ENCODE peak calls at places on chromosomes 3 and 15, in eight cellular contexts. One of them, this sample, is unnamed.

GRCh38 chr3:160003520-160004128 is 15.0 kb downstream of the IL12A start:
- DNase-seq in HS-27A: no peak
- DNase-seq in AG10803: peak
- DNase-seq in activated T-cell treated with anti-CD3 and anti-CD28 coated beads, Interleukin-2, amount 50 U/mL, for 4 hours: no peak
- DNase-seq in NCI-H510A treated with DMSO at 0.1 percent for 48 hours: peak
- DNase-seq in stimulated activated CD8-positive, alpha-beta memory T cell treated with anti-CD3 and anti-CD28 coated beads, Interleukin-15, amount 100 ng/mL, for 24 hours: no peak
- DNase-seq in NCI-H345: peak
- DNase-seq in mucosa of descending colon: no peak
- DNase-seq in this sample: no peak

GRCh38 chr3:168330983-168331382 is 235.3 kb upstream of the GOLIM4 start:
- DNase-seq in HS-27A: no peak
- DNase-seq in AG10803: no peak
- DNase-seq in activated T-cell treated with anti-CD3 and anti-CD28 coated beads, Interleukin-2, amount 50 U/mL, for 4 hours: no peak
- DNase-seq in NCI-H510A treated with DMSO at 0.1 percent for 48 hours: no peak
- DNase-seq in stimulated activated CD8-positive, alpha-beta memory T cell treated with anti-CD3 and anti-CD28 coated beads, Interleukin-15, amount 100 ng/mL, for 24 hours: no peak
- DNase-seq in NCI-H345: no peak
- DNase-seq in mucosa of descending colon: no peak
- DNase-seq in this sample: no peak

GRCh38 chr15:46410681-46411080 is 775.9 kb downstream of the SQOR start:
- DNase-seq in HS-27A: no peak
- DNase-seq in AG10803: no peak
- DNase-seq in activated T-cell treated with anti-CD3 and anti-CD28 coated beads, Interleukin-2, amount 50 U/mL, for 4 hours: no peak
- DNase-seq in NCI-H510A treated with DMSO at 0.1 percent for 48 hours: no peak
- DNase-seq in stimulated activated CD8-positive, alpha-beta memory T cell treated with anti-CD3 and anti-CD28 coated beads, Interleukin-15, amount 100 ng/mL, for 24 hours: no peak
- DNase-seq in NCI-H345: no peak
- DNase-seq in mucosa of descending colon: no peak
- DNase-seq in this sample: no peak

GRCh38 chr3:9102240-9102841 is 139.1 kb upstream of the RAD18 start:
- DNase-seq in HS-27A: no peak
- DNase-seq in AG10803: no peak
- DNase-seq in activated T-cell treated with anti-CD3 and anti-CD28 coated beads, Interleukin-2, amount 50 U/mL, for 4 hours: no peak
- DNase-seq in NCI-H510A treated with DMSO at 0.1 percent for 48 hours: no peak
- DNase-seq in stimulated activated CD8-positive, alpha-beta memory T cell treated with anti-CD3 and anti-CD28 coated beads, Interleukin-15, amount 100 ng/mL, for 24 hours: no peak
- DNase-seq in NCI-H345: no peak
- DNase-seq in mucosa of descending colon: no peak
- DNase-seq in this sample: no peak

GRCh38 chr3:13280122-13280790 is 139.9 kb downstream of the NUP210 start:
- DNase-seq in HS-27A: no peak
- DNase-seq in AG10803: no peak
- DNase-seq in activated T-cell treated with anti-CD3 and anti-CD28 coated beads, Interleukin-2, amount 50 U/mL, for 4 hours: no peak
- DNase-seq in NCI-H510A treated with DMSO at 0.1 percent for 48 hours: no peak
- DNase-seq in stimulated activated CD8-positive, alpha-beta memory T cell treated with anti-CD3 and anti-CD28 coated beads, Interleukin-15, amount 100 ng/mL, for 24 hours: no peak
- DNase-seq in NCI-H345: no peak
- DNase-seq in mucosa of descending colon: no peak
- DNase-seq in this sample: no peak

GRCh38 chr3:196141866-196142673 is 60.2 kb upstream of the TFRC start:
- DNase-seq in HS-27A: no peak
- DNase-seq in AG10803: no peak
- DNase-seq in activated T-cell treated with anti-CD3 and anti-CD28 coated beads, Interleukin-2, amount 50 U/mL, for 4 hours: no peak
- DNase-seq in NCI-H510A treated with DMSO at 0.1 percent for 48 hours: no peak
- DNase-seq in stimulated activated CD8-positive, alpha-beta memory T cell treated with anti-CD3 and anti-CD28 coated beads, Interleukin-15, amount 100 ng/mL, for 24 hours: no peak
- DNase-seq in NCI-H345: no peak
- DNase-seq in mucosa of descending colon: peak
- DNase-seq in this sample: no peak

GRCh38 chr3:196894557-196895295 is 27.0 kb downstream of the SENP5 start:
- DNase-seq in HS-27A: no peak
- DNase-seq in AG10803: no peak
- DNase-seq in activated T-cell treated with anti-CD3 and anti-CD28 coated beads, Interleukin-2, amount 50 U/mL, for 4 hours: no peak
- DNase-seq in NCI-H510A treated with DMSO at 0.1 percent for 48 hours: no peak
- DNase-seq in stimulated activated CD8-positive, alpha-beta memory T cell treated with anti-CD3 and anti-CD28 coated beads, Interleukin-15, amount 100 ng/mL, for 24 hours: no peak
- DNase-seq in NCI-H345: no peak
- DNase-seq in mucosa of descending colon: no peak
- DNase-seq in this sample: no peak

GRCh38 chr3:39166134-39166710 is 12.8 kb upstream of the CSRNP1 start:
- DNase-seq in HS-27A: peak
- DNase-seq in AG10803: peak
- DNase-seq in activated T-cell treated with anti-CD3 and anti-CD28 coated beads, Interleukin-2, amount 50 U/mL, for 4 hours: no peak
- DNase-seq in NCI-H510A treated with DMSO at 0.1 percent for 48 hours: no peak
- DNase-seq in stimulated activated CD8-positive, alpha-beta memory T cell treated with anti-CD3 and anti-CD28 coated beads, Interleukin-15, amount 100 ng/mL, for 24 hours: no peak
- DNase-seq in NCI-H345: no peak
- DNase-seq in mucosa of descending colon: no peak
- DNase-seq in this sample: no peak

GRCh38 chr15:76059320-76060097 is at the start of gene TMEM266:
- DNase-seq in HS-27A: no peak
- DNase-seq in AG10803: no peak
- DNase-seq in activated T-cell treated with anti-CD3 and anti-CD28 coated beads, Interleukin-2, amount 50 U/mL, for 4 hours: no peak
- DNase-seq in NCI-H510A treated with DMSO at 0.1 percent for 48 hours: peak
- DNase-seq in stimulated activated CD8-positive, alpha-beta memory T cell treated with anti-CD3 and anti-CD28 coated beads, Interleukin-15, amount 100 ng/mL, for 24 hours: no peak
- DNase-seq in NCI-H345: peak
- DNase-seq in mucosa of descending colon: peak
- DNase-seq in this sample: peak

GRCh38 chr15:31327674-31328424 is 1.2 kb downstream of the KLF13 start:
- DNase-seq in HS-27A: no peak
- DNase-seq in AG10803: peak
- DNase-seq in activated T-cell treated with anti-CD3 and anti-CD28 coated beads, Interleukin-2, amount 50 U/mL, for 4 hours: peak
- DNase-seq in NCI-H510A treated with DMSO at 0.1 percent for 48 hours: peak
- DNase-seq in stimulated activated CD8-positive, alpha-beta memory T cell treated with anti-CD3 and anti-CD28 coated beads, Interleukin-15, amount 100 ng/mL, for 24 hours: peak
- DNase-seq in NCI-H345: peak
- DNase-seq in mucosa of descending colon: peak
- DNase-seq in this sample: no peak

GRCh38 chr3:171453175-171453868 is 6.9 kb downstream of the TNIK start:
- DNase-seq in HS-27A: no peak
- DNase-seq in AG10803: no peak
- DNase-seq in activated T-cell treated with anti-CD3 and anti-CD28 coated beads, Interleukin-2, amount 50 U/mL, for 4 hours: no peak
- DNase-seq in NCI-H510A treated with DMSO at 0.1 percent for 48 hours: no peak
- DNase-seq in stimulated activated CD8-positive, alpha-beta memory T cell treated with anti-CD3 and anti-CD28 coated beads, Interleukin-15, amount 100 ng/mL, for 24 hours: no peak
- DNase-seq in NCI-H345: no peak
- DNase-seq in mucosa of descending colon: no peak
- DNase-seq in this sample: no peak